ENCODE peak calls at places on chromosomes 7 and 10, in eight cellular contexts. F, A, C, V, J, R, U and H are unnamed samples.

GRCh38 chr7:22251906-22252495 is 105.0 kb downstream of the RAPGEF5 start:
- DNase-seq in F (no peak), A (no peak), C (no peak), V (no peak), J (no peak), R (no peak), U (no peak), H (no peak)

GRCh38 chr7:44324204-44325126 is 929 bp downstream of the CAMK2B start:
- DNase-seq in F (no peak), A (peak; percentile 38), C (no peak), V (no peak), J (no peak), R (no peak), U (no peak), H (no peak)

GRCh38 chr10:106189254-106189653 is 975.3 kb downstream of the SORCS1 start:
- DNase-seq in F (peak; percentile 1), A (peak; percentile 87), C (no peak), V (peak; percentile 6), J (no peak), R (no peak), U (peak; percentile 42), H (peak; percentile 64)

GRCh38 chr7:20913853-20914252 is 127.2 kb upstream of the SP8 start:
- DNase-seq in F (no peak), A (no peak), C (no peak), V (no peak), J (no peak), R (no peak), U (no peak), H (no peak)

GRCh38 chr10:119270893-119271361 is 63.6 kb downstream of the GRK5 start:
- DNase-seq in F (peak; percentile 41), A (no peak), C (no peak), V (no peak), J (peak; percentile 27), R (peak; percentile 62), U (peak; percentile 56), H (peak; percentile 88)

GRCh38 chr10:58782876-58783859 is 270.5 kb downstream of the BICC1 start:
- DNase-seq in F (peak; percentile 25), A (no peak), C (no peak), V (no peak), J (no peak), R (no peak), U (no peak), H (peak; percentile 9)

GRCh38 chr10:12600652-12601051 is 251.3 kb downstream of the CAMK1D start:
- DNase-seq in F (no peak), A (no peak), C (no peak), V (no peak), J (no peak), R (no peak), U (no peak), H (no peak)

GRCh38 chr7:100545636-100546128 is 6.7 kb downstream of the AGFG2 start:
- DNase-seq in F (peak; percentile 91), A (peak; percentile 71), C (peak; percentile 85), V (no peak), J (peak; percentile 86), R (peak; percentile 74), U (no peak), H (peak; percentile 86)

GRCh38 chr10:46239999-46240683 is 46.7 kb upstream of the ANTXRL start:
- DNase-seq in F (no peak), A (no peak), C (no peak), V (no peak), J (no peak), R (no peak), U (no peak), H (no peak)

GRCh38 chr7:101589052-101589451 is 40.0 kb downstream of the MYL10 start:
- DNase-seq in F (no peak), A (no peak), C (no peak), V (no peak), J (no peak), R (no peak), U (no peak), H (no peak)

GRCh38 chr10:95278061-95278988 is 12.5 kb downstream of the PDLIM1 start:
- DNase-seq in F (peak; percentile 60), A (peak; percentile 46), C (no peak), V (no peak), J (peak; percentile 46), R (no peak), U (no peak), H (no peak)

GRCh38 chr10:124262249-124262865 is 156.4 kb downstream of the OAT start:
- DNase-seq in F (no peak), A (no peak), C (no peak), V (no peak), J (no peak), R (no peak), U (no peak), H (no peak)

GRCh38 chr7:139481364-139481763 is 2.1 kb downstream of the KLRG2 start:
- DNase-seq in F (no peak), A (peak; percentile 51), C (no peak), V (no peak), J (no peak), R (peak; percentile 20), U (no peak), H (no peak)

GRCh38 chr10:77737608-77738007 is 100.0 kb upstream of the KCNMA1 start:
- DNase-seq in F (peak; percentile 97), A (no peak), C (peak; percentile 95), V (no peak), J (peak; percentile 98), R (no peak), U (no peak), H (no peak)

GRCh38 chr10:122164028-122164601 is 107.0 kb upstream of the BTBD16 start:
- DNase-seq in F (peak; percentile 55), A (peak; percentile 36), C (no peak), V (no peak), J (peak; percentile 41), R (no peak), U (no peak), H (peak; percentile 41)

GRCh38 chr7:79398145-79398749 is 55.2 kb downstream of the MAGI2 start:
- DNase-seq in F (no peak), A (no peak), C (no peak), V (no peak), J (no peak), R (no peak), U (no peak), H (no peak)

GRCh38 chr7:28316489-28316888 is 95.8 kb upstream of the CREB5 start:
- DNase-seq in F (peak; percentile 70), A (no peak), C (peak; percentile 57), V (no peak), J (peak; percentile 61), R (no peak), U (no peak), H (no peak)

GRCh38 chr7:28069788-28070187 is 110.8 kb downstream of the JAZF1 start:
- DNase-seq in F (peak; percentile 81), A (no peak), C (no peak), V (no peak), J (peak; percentile 78), R (no peak), U (no peak), H (peak; percentile 65)

GRCh38 chr7:41579961-41580935 is 122.6 kb downstream of the INHBA start:
- DNase-seq in F (peak; percentile 99), A (no peak), C (peak; percentile 51), V (no peak), J (peak; percentile 99), R (no peak), U (no peak), H (no peak)

GRCh38 chr10:3786295-3786981 is 1.4 kb upstream of the KLF6 start:
- DNase-seq in F (peak; percentile 51), A (peak; percentile 84), C (peak; percentile 81), V (peak; percentile 32), J (peak; percentile 44), R (no peak), U (no peak), H (peak; percentile 70)

GRCh38 chr7:22129819-22130580 is 184.3 kb upstream of the CDCA7L start:
- DNase-seq in F (peak; percentile 46), A (no peak), C (no peak), V (no peak), J (peak; percentile 35), R (no peak), U (no peak), H (no peak)

GRCh38 chr7:73520673-73521635 is 1.1 kb downstream of the BAZ1B start:
- DNase-seq in F (peak; percentile 21), A (peak; percentile 56), C (peak; percentile 3), V (peak; percentile 26), J (no peak), R (no peak), U (no peak), H (peak; percentile 25)

DNA sequence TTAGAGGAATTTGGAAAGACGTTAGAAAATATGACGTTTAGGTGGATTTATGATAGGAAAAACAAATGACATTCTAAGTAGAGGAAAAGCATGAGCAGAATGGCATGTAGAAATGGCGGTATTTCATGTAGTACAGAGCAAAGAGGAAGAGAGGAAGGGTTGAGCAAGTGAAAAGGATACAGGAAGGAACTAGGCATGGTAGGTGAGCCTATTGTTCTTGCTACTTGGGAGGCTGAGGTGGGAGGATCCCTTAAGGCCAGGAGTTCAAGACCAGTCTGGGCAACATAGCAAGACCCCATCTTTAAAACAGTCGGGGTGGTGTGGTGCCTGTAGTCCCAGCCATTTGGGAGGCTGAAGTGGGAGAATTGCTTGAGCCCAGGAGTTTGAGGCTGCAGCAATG is 1.2 kb downstream of the GTPBP10 start:
- DNase-seq in F (no peak), A (no peak), C (no peak), V (no peak), J (no peak), R (no peak), U (no peak), H (no peak)
- H3K4me3 ChIP-seq in F (no peak overlapping the region), A (peak overlapping the region; percentile 83), C (peak overlapping the region; percentile 84), V (peak overlapping the region; percentile 67), J (peak overlapping the region; percentile 98), R (peak overlapping the region; percentile 77), U (peak overlapping the region; percentile 84), H (peak overlapping the region; percentile 51)

GRCh38 chr7:25854608-25855497 is 297.1 kb upstream of the NFE2L3 start:
- DNase-seq in F (peak; percentile 87), A (peak; percentile 99), C (peak; percentile 83), V (peak; percentile 13), J (peak; percentile 84), R (peak; percentile 89), U (peak; percentile 70), H (peak; percentile 96)
- TF ChIP-seq EZH2 in F (no peak), A (no peak), C (no peak), V (no peak), J (no peak), R (no peak), U (no peak), H (no peak)

GRCh38 chr10:111430070-111430469 is 353.2 kb downstream of the ADRA2A start:
- DNase-seq in F (no peak), A (no peak), C (no peak), V (no peak), J (no peak), R (no peak), U (no peak), H (no peak)
- H3K4me3 ChIP-seq in F (no peak overlapping the region), A (no peak overlapping the region), C (no peak overlapping the region), V (no peak overlapping the region), J (no peak overlapping the region), R (no peak overlapping the region), U (no peak overlapping the region), H (no peak overlapping the region)

DNA sequence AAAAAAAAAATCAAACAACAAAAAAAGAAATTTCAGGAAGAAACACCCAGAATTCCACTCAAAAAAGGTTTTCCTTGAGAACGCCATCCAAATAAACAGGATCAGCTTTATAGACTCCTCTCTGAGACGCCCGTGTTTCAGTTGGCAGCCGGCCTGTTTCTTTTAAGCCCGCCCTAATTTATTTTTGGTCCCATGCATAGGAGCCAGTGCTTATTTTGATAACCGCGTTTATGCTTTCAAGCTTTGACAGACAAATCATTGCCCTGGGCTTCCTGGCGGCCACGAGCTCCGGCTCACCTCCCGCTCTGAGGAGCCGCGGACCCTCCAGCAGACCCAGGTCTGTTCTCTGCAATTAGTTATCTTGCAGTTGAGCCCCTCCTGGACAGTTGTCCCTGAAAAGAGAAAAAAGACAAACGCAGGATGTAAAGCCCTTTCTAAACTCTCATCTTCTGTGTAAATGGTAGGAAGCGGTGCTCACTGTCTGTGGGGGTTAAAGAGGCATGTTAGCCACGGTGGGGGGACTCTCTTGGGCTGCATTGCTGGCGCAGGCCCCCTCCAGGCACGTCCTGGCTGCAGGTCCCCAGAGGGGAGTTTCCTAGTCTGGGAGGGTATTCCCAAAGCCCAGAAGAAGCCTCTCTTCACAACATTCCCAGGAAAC is 22.2 kb upstream of the UNCX start:
- DNase-seq in F (no peak), A (no peak), C (no peak), V (no peak), J (no peak), R (no peak), U (no peak), H (no peak)
- TF ChIP-seq EZH2 in F (no peak), A (no peak), C (no peak), V (no peak), J (no peak), R (no peak), U (no peak), H (no peak)